ENCODE peak calls at places on chromosomes 11 and 22, in nine cellular contexts. B is K562, A is endothelial cell of umbilical vein, N is GM23248, E is OCI-LY7, J is IMR-90, I is HCT116, F is astrocyte, S is PC-9. D is an unnamed sample. For H4K20me1, the result is how much of the 10 kb centered on the place peaks cover.

GRCh38 chr22:27990879-27991278 is 71.8 kb upstream of the PITPNB start:
- DNase-seq in N (peak), B (peak), A (peak), I (peak), F (no peak), E (peak), S (no peak), J (peak), D (no peak)

GRCh38 chr22:32237905-32238304 is 17.2 kb downstream of the SLC5A4 start:
- DNase-seq in E (no peak), A (no peak), S (no peak), I (no peak), J (no peak), N (no peak), B (no peak), F (no peak), D (no peak)

GRCh38 chr22:17097701-17098100 is 12.9 kb downstream of the IL17RA start:
- DNase-seq in B (no peak), I (no peak), J (no peak), F (no peak), S (no peak), E (no peak), A (no peak), N (no peak), D (no peak)

GRCh38 chr11:105937738-105938137 is 84.3 kb downstream of the MSANTD4 start:
- DNase-seq in I (peak), B (no peak), J (peak), A (peak), F (peak), N (peak), S (no peak), E (no peak), D (peak)

GRCh38 chr22:17754233-17754925 is 19.9 kb downstream of the BID start:
- DNase-seq in J (no peak), N (no peak), B (no peak), A (no peak), E (peak), I (no peak), S (no peak), F (no peak), D (no peak)

GRCh38 chr11:116835042-116835772 is 2.2 kb downstream of the APOA1 start:
- DNase-seq in I (no peak), S (no peak), N (no peak), F (no peak), E (peak), J (no peak), A (peak), B (no peak), D (no peak)

GRCh38 chr22:32533265-32534068 is 58.9 kb downstream of the FBXO7 start:
- DNase-seq in I (no peak), E (no peak), S (peak), J (peak), A (no peak), N (peak), F (peak), B (no peak), D (peak)

GRCh38 chr11:131870305-131870704 is 499.9 kb downstream of the NTM start:
- DNase-seq in F (no peak), B (no peak), I (no peak), E (no peak), A (no peak), N (no peak), J (no peak), S (no peak), D (no peak)

GRCh38 chr11:65487467-65488272 is 11.2 kb upstream of the MALAT1 start:
- DNase-seq in E (peak), J (peak), N (peak), A (peak), S (peak), B (peak), F (peak), I (peak), D (peak)

GRCh38 chr22:23242473-23243001 is 62.2 kb downstream of the BCR start:
- DNase-seq in S (no peak), N (no peak), I (no peak), E (no peak), A (no peak), F (peak), J (peak), B (no peak), D (no peak)

GRCh38 chr11:134643519-134644042 is 231.5 kb upstream of the B3GAT1 start:
- DNase-seq in A (no peak), F (no peak), N (no peak), E (no peak), B (no peak), S (no peak), I (no peak), J (no peak), D (no peak)

GRCh38 chr11:62611705-62612365 is 740 bp downstream of the EML3 start:
- DNase-seq in J (peak), A (peak), I (no peak), N (peak), E (peak), F (peak), S (no peak), B (peak), D (peak)

GRCh38 chr22:50508897-50509296 is 873 bp downstream of the NCAPH2 start:
- DNase-seq in B (no peak), J (no peak), I (no peak), N (no peak), S (no peak), A (no peak), F (no peak), E (no peak), D (no peak)

GRCh38 chr22:50444663-50445062 is 30.2 kb downstream of the SBF1 start:
- DNase-seq in E (no peak), N (peak), A (peak), S (peak), I (peak), B (no peak), J (peak), F (peak), D (peak)

GRCh38 chr11:66491315-66491935 is 11.2 kb downstream of the DPP3 start:
- DNase-seq in B (no peak), F (no peak), E (no peak), J (no peak), N (peak), I (no peak), A (no peak), S (no peak), D (no peak)

GRCh38 chr11:60953781-60954180 is 1.8 kb upstream of the SLC15A3 start:
- DNase-seq in I (no peak), F (peak), B (no peak), J (peak), S (no peak), E (no peak), A (peak), N (peak), D (no peak)

GRCh38 chr11:3644817-3645235 is at the start of gene ART1:
- DNase-seq in B (peak), F (no peak), N (peak), I (peak), E (no peak), A (no peak), S (no peak), J (no peak), D (no peak)

GRCh38 chr22:48348855-48349254 is 1478.8 kb downstream of the BRD1 start:
- DNase-seq in N (no peak), J (no peak), I (no peak), E (no peak), A (no peak), S (no peak), F (no peak), B (no peak), D (no peak)

GRCh38 chr11:134289789-134290188 is 13.6 kb downstream of the GLB1L3 start:
- DNase-seq in J (no peak), I (no peak), B (peak), F (no peak), S (no peak), A (no peak), E (no peak), N (no peak), D (no peak)

GRCh38 chr11:562046-562645 is 1.4 kb downstream of the RASSF7 start:
- DNase-seq in A (no peak), E (no peak), S (no peak), J (no peak), B (no peak), N (no peak), F (no peak), I (no peak), D (no peak)

GRCh38 chr11:125902315-125902926 is 585 bp downstream of the PUS3 start:
- DNase-seq in N (no peak), A (no peak), I (no peak), B (no peak), S (no peak), E (no peak), F (no peak), J (no peak), D (no peak)

GRCh38 chr11:13256216-13256615 is 21.4 kb upstream of the BMAL1 start:
- DNase-seq in E (no peak), I (no peak), F (no peak), S (no peak), B (no peak), A (no peak), J (peak), N (peak), D (no peak)

GRCh38 chr11:46390331-46391171 is 1.0 kb downstream of the CHRM4 start:
- DNase-seq in N (no peak), J (no peak), I (no peak), A (no peak), B (peak), S (no peak), E (no peak), F (no peak), D (no peak)

GRCh38 chr11:60942970-60943565 is 8.9 kb downstream of the SLC15A3 start:
- DNase-seq in A (no peak), S (peak), F (no peak), B (no peak), I (no peak), J (no peak), N (no peak), E (no peak), D (no peak)

GRCh38 chr22:21666786-21667185 is 974 bp downstream of the PPIL2 start:
- DNase-seq in B (peak), J (no peak), S (no peak), I (no peak), N (peak), E (no peak), A (no peak), F (no peak), D (no peak)

GRCh38 chr22:21674611-21675010 is 8.8 kb downstream of the PPIL2 start:
- DNase-seq in E (no peak), S (no peak), N (no peak), B (no peak), J (no peak), F (no peak), A (no peak), I (no peak), D (no peak)

GRCh38 chr22:21673534-21674321 is 7.9 kb downstream of the PPIL2 start:
- DNase-seq in N (no peak), S (no peak), I (no peak), B (no peak), A (no peak), E (no peak), F (no peak), J (no peak), D (no peak)

GRCh38 chr22:21669026-21669425 is 3.2 kb downstream of the PPIL2 start:
- DNase-seq in J (no peak), B (no peak), S (peak), N (no peak), F (no peak), I (no peak), A (no peak), E (peak), D (no peak)

DNA sequence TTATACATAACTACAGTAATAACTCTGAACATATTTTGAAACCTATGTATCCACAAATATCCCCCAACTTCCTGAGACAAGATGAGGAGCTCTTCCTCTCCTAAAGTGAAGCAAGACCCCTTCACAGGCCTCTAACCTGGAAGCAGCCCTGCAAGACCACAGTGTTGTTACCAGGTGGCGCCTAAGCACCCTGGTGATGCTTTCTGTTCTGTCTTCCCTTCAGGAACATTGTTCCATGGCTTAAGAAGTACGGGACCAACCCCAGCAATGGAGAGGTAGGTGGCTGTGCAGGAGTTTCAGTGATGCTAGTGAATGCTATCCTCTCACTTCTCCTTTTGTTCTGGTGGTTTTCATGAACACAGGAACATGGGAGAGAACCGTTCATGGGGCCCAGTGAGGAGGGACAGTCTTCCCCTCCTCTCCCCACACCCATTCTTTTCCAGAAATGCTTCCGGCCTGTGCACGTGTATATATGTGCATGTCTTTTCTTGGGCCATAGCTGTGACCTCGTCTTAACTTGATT is 6.4 kb downstream of the PPIL2 start:
- DNase-seq in I (no peak), E (peak), A (no peak), S (no peak), N (no peak), J (no peak), B (no peak), F (no peak), D (no peak)
- H4K20me1 ChIP-seq in I (under half), E (under half), A (under half), S (under half), N (under half), J (under half), B (under half), F (under half), D (under half)

DNA sequence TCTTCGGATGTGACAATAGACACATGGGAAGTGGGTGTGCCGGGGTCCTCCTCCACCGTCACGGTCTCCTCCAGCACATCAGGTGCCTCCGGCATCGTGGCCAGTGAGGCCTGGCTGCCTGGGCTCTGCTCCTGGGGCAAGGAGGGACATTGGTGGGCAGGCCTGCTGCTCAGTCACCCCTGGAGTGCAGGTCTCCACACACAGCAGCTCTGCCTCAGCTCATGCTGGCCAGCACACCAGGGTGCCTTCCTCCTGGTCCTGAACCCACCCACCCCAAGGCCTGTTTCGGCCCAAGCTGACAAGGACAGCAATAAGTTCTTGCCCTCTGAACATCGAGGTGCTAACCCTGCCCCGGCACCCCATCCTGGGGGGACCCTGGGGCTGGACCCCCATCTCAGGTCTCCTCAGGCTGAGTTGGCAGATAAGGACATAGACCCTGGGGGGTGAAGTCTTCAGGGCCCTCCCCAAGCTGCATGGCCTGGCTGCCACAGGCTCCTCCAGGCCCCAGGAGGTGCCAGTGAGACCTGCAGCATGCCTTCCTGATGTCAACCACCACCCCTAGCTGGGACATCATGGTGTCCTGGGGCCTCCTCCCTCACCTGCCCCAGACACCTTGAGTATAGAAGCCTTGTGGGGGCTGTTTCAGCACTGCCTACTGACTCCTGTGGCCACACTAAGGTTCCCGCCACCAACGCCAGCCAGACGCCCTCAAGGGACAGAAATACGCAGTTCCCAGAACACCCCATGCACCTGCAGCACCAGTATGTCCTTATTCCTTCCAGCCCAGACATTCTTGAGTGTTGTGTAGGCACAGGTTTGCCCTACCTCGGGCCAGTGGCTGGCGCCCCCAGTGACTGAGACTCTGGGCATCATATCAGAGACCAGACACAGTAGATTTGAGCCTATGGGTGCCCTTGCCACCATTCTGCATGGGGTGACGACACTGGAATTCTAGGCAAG is 34.4 kb downstream of the ARVCF start:
- DNase-seq in J (no peak), I (no peak), F (no peak), B (no peak), S (no peak), A (no peak), E (no peak), N (no peak), D (no peak)
- H4K20me1 ChIP-seq in J (under half), I (under half), F (under half), B (half or more), S (under half), A (under half), E (under half), N (under half), D (under half)

DNA sequence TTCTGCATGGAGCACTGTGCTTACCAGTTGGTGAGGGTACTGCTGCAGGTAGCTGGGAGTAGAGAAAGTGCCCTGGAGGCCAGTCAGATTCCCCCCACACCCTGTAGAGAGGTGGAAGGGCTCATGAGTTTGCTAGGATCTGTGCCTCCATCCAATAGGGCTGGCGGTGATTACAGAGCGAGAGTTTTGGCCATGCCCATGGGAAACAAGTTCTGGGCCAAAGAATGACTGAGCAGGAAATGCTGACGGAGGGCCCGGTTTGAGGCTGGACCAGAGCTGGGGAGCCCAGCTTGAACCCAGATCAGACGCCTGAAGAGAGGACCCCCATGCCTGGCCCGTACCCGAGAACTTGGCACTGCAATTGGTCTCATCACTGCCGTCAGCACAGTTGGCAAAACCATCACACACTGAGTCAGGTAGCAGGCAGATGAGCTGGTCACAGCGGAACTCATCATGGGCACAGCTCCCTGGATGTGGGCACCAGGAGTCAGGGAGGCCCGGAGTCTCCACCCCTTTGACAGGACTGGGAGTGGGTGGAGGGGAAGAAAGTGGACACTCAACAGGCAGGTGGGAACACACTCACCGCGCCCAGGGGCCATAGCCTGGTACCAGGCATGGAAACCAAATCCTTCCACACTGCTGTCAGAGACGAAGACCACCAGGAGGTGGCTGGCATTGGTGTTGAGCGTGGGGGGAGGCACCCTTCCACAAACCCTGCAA is 2.1 kb downstream of the MFRP start:
- DNase-seq in E (no peak), J (no peak), N (peak), B (no peak), S (no peak), A (no peak), F (no peak), I (no peak), D (no peak)
- H4K20me1 ChIP-seq in E (under half), J (under half), N (under half), B (under half), S (under half), A (under half), F (under half), I (under half), D (under half)

GRCh38 chr11:19842505-19842904 is 129.9 kb downstream of the NAV2 start:
- DNase-seq in F (no peak), B (no peak), A (no peak), S (no peak), I (no peak), E (no peak), N (no peak), J (no peak), D (no peak)
- H4K20me1 ChIP-seq in F (under half), B (under half), A (under half), S (under half), I (under half), E (under half), N (under half), J (under half), D (under half)

GRCh38 chr11:63761173-63761572 is 7.4 kb downstream of the ZFTA start:
- DNase-seq in J (no peak), I (no peak), S (no peak), F (no peak), A (no peak), B (no peak), N (no peak), E (no peak), D (no peak)
- H4K20me1 ChIP-seq in J (under half), I (under half), S (under half), F (under half), A (under half), B (under half), N (under half), E (under half), D (under half)

DNA sequence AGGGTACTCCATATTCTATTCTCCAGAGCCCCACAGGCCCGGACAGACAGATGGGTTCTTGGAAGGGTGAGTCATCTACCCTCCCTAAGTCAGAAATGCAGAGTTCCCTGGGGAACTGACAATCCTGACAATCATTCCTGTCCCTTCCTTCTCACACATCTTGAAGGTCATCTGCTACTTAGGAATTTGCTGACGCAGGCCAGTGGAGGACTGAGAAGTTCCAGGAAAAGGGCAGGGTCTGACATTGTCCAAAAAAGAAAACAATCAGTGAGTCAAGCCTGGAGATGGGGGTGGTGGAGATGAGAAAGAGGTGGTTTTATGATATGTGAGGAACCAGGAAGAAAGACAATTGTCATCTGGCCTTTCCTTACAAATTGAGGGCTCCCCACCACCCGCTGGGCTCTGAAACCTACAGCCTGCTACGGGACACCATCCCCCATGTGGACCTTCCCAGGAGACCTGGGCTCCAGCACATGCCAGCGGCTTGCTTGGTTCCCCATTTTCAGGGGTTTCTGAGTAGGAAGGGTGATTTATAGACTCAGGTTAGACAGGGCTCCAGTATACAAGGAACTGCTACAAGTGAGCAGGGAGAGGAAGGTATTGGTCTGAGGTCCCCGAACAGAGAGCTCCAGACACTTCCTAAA is 12.9 kb downstream of the CD59 start:
- DNase-seq in E (no peak), F (peak), S (peak), J (peak), A (peak), B (peak), N (peak), I (peak), D (peak)
- H4K20me1 ChIP-seq in E (under half), F (half or more), S (under half), J (half or more), A (under half), B (under half), N (under half), I (under half), D (under half)

D was measured in fibroblast of lung.